ENCODE peak calls at places on chromosome 4, in four cellular contexts. U, H, N and Q are unnamed samples.

GRCh38 chr4:14771091-14771490 is 231.2 kb upstream of the CPEB2 start:
- DNase-seq in U (peak; percentile 5), H (no peak), N (no peak), Q (no peak)

GRCh38 chr4:177554966-177555574 is 112.8 kb upstream of the AGA start:
- DNase-seq in U (peak; percentile 59), H (peak; percentile 49), N (peak; percentile 35), Q (no peak)

GRCh38 chr4:74531952-74532794 is 87.2 kb downstream of the AREG start:
- DNase-seq in U (peak; percentile 98), H (peak; percentile 19), N (peak; percentile 40), Q (no peak)

GRCh38 chr4:173937871-173938270 is 345.6 kb downstream of the FBXO8 start:
- DNase-seq in U (no peak), H (no peak), N (no peak), Q (no peak)

GRCh38 chr4:142226014-142226413 is 589.6 kb downstream of the IL15 start:
- DNase-seq in U (no peak), H (no peak), N (no peak), Q (no peak)

GRCh38 chr4:139905489-139905888 is 239.9 kb downstream of the MGST2 start:
- DNase-seq in U (no peak), H (no peak), N (no peak), Q (no peak)

GRCh38 chr4:54882616-54883015 is 224.9 kb downstream of the KIT start:
- DNase-seq in U (peak; percentile 56), H (no peak), N (no peak), Q (no peak)

GRCh38 chr4:109703664-109704351 is 563 bp upstream of the CASP6 start:
- DNase-seq in U (peak; percentile 29), H (no peak), N (no peak), Q (no peak)

GRCh38 chr4:77193511-77194236 is 36.7 kb downstream of the CCNG2 start:
- DNase-seq in U (no peak), H (no peak), N (no peak), Q (no peak)

GRCh38 chr4:3168029-3168428 is 80.9 kb upstream of the MSANTD1 start:
- DNase-seq in U (peak; percentile 72), H (no peak), N (no peak), Q (no peak)

GRCh38 chr4:27692098-27692679 is 831.5 kb downstream of the STIM2 start:
- DNase-seq in U (peak; percentile 63), H (peak; percentile 12), N (peak; percentile 11), Q (no peak)

GRCh38 chr4:3317011-3317655 is 24.3 kb downstream of the RGS12 start:
- DNase-seq in U (no peak), H (no peak), N (no peak), Q (no peak)

GRCh38 chr4:151717271-151717670 is 43.5 kb downstream of the GATB start:
- DNase-seq in U (no peak), H (no peak), N (no peak), Q (no peak)

DNA sequence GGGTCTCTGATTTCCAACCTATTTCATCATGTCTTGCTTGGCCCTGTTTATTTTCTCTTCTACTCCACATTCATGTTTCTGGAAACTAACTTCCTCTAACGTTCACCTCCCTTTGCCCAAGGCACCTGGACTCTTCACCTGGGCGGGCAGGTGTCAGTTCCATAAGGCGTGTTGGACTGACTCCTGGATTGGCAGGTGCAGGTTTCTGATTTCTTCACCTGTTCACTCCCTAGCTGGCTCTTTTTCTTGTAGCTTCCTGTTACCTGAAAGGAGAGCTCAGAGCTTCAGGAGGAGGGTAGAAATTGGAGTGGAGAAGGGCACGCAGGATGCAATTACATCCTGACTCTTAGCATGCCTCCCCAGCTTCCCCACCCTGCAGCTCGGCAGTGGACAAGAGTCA is 350.8 kb upstream of the KLF3 start:
- DNase-seq in U (no peak), H (no peak), N (peak; percentile 49), Q (no peak)
- TF ChIP-seq CTCF in U (no peak), H (no peak), N (no peak), Q (no peak)

GRCh38 chr4:48193921-48194320 is 59.9 kb upstream of the TXK start:
- DNase-seq in U (no peak), H (no peak), N (no peak), Q (no peak)
- TF ChIP-seq CTCF in U (no peak), H (no peak), N (no peak), Q (no peak)

GRCh38 chr4:71729856-71730255 is 54.0 kb downstream of the GC start:
- DNase-seq in U (no peak), H (no peak), N (no peak), Q (no peak)

GRCh38 chr4:71732066-71732465 is 51.8 kb downstream of the GC start:
- DNase-seq in U (no peak), H (no peak), N (no peak), Q (no peak)

DNA sequence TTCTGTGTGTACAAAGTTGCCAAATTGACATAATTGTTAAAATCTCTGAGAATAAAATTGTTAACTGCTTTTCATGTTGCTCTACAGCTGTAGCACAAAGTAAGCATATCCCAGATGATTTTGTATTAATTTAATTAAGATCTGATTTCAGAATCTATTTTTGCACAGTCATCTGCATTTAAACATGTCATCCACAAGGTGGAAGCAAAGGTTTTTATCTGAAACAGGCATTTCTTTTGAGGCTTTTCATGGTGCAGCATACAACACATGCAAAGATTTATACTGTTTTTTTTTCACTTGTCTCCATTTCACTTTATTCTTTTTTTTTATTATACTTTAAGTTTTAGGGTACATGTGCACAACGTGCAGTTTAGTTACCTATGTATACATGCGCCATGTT is 51.2 kb downstream of the GC start:
- DNase-seq in U (peak; percentile 55), H (no peak), N (no peak), Q (no peak)
- TF ChIP-seq CTCF in U (peak; percentile 29), H (peak; percentile 64), N (peak; percentile 24), Q (peak; percentile 71)

GRCh38 chr4:96037705-96038104 is 197.8 kb downstream of the PDHA2 start:
- DNase-seq in U (no peak), H (no peak), N (no peak), Q (no peak)

GRCh38 chr4:96036781-96037180 is 196.9 kb downstream of the PDHA2 start:
- DNase-seq in U (no peak), H (no peak), N (no peak), Q (no peak)

DNA sequence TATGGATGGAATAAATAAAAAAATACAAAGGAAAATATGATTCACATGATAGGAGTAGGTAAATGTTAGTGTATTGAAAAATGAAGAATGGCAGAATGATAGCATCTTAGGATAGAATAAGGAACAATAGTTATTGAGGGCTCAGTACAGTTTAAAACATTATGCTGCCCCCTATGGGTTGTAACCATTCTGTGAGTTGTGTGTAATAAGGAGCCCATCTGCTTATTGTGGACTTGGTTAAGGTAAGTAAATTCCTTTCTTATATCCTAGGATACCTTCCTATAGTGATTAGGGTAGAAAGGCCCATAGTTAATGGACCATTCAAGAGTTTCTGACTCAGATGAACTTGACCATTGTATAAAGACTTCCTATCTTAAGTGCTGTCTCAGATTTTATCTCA is 195.8 kb downstream of the PDHA2 start:
- DNase-seq in U (peak; percentile 59), H (peak; percentile 11), N (peak; percentile 2), Q (no peak)
- TF ChIP-seq CTCF in U (peak; percentile 52), H (peak; percentile 58), N (no peak), Q (peak; percentile 35)

GRCh38 chr4:156154978-156155377 is 201.3 kb upstream of the CTSO start:
- DNase-seq in U (peak; percentile 38), H (no peak), N (no peak), Q (no peak)
- TF ChIP-seq CTCF in U (peak; percentile 49), H (no peak), N (no peak), Q (peak; percentile 13)

GRCh38 chr4:10173039-10173753 is 56.6 kb upstream of the WDR1 start:
- DNase-seq in U (peak; percentile 71), H (no peak), N (no peak), Q (no peak)
- TF ChIP-seq CTCF in U (peak; percentile 6), H (no peak), N (no peak), Q (no peak)

GRCh38 chr4:103201724-103202123 is 3.6 kb upstream of the CENPE start:
- DNase-seq in U (no peak), H (no peak), N (no peak), Q (no peak)

GRCh38 chr4:103204114-103204513 is 6.0 kb upstream of the CENPE start:
- DNase-seq in U (peak; percentile 45), H (no peak), N (peak; percentile 4), Q (no peak)

GRCh38 chr4:103207673-103208072 is 9.5 kb upstream of the CENPE start:
- DNase-seq in U (no peak), H (peak; percentile 17), N (peak; percentile 47), Q (no peak)
- TF ChIP-seq CTCF in U (no peak), H (no peak), N (no peak), Q (no peak)